ENCODE peak calls at places on chromosomes 7 and 10, in nine cellular contexts. I is transverse colon, O is vagina, F is HCT116, J is uterus, C is stomach, Z is esophagus squamous epithelium, T is heart left ventricle, K is breast epithelium. E is an unnamed sample.

GRCh38 chr10:63133787-63134557 is 844 bp downstream of the NRBF2 start:
- DNase-seq in I (no peak), O (no peak), F (no peak), J (no peak), C (peak), Z (no peak), T (no peak), K (no peak), E (peak)

GRCh38 chr10:5662708-5663579 is 3.5 kb downstream of the ASB13 start:
- DNase-seq in I (no peak), O (peak), F (no peak), J (no peak), C (no peak), Z (no peak), T (peak), K (no peak), E (no peak)

GRCh38 chr10:91931526-91932190 is 8.1 kb downstream of the BTAF1 start:
- DNase-seq in I (no peak), O (no peak), F (no peak), J (no peak), C (no peak), Z (no peak), T (no peak), K (no peak), E (no peak)

GRCh38 chr10:43739171-43739570 is 90.5 kb upstream of the ZNF32 start:
- DNase-seq in I (no peak), O (no peak), F (no peak), J (no peak), C (no peak), Z (no peak), T (no peak), K (no peak), E (no peak)

GRCh38 chr10:5776150-5776880 is 36.9 kb downstream of the GDI2 start:
- DNase-seq in I (no peak), O (no peak), F (no peak), J (no peak), C (no peak), Z (no peak), T (no peak), K (no peak), E (no peak)

GRCh38 chr7:156473476-156474240 is 166.9 kb upstream of the RNF32 start:
- DNase-seq in I (peak), O (no peak), F (peak), J (no peak), C (peak), Z (no peak), T (no peak), K (no peak), E (no peak)

GRCh38 chr7:12222889-12223579 is 11.9 kb downstream of the TMEM106B start:
- DNase-seq in I (no peak), O (no peak), F (no peak), J (no peak), C (no peak), Z (no peak), T (no peak), K (no peak), E (no peak)

GRCh38 chr7:112366886-112367285 is 83.4 kb upstream of the IFRD1 start:
- DNase-seq in I (no peak), O (no peak), F (no peak), J (no peak), C (no peak), Z (no peak), T (no peak), K (no peak), E (no peak)

GRCh38 chr7:6306471-6306870 is 34.0 kb upstream of the CYTH3 start:
- DNase-seq in I (no peak), O (no peak), F (peak), J (no peak), C (no peak), Z (no peak), T (no peak), K (no peak), E (no peak)

GRCh38 chr10:69262249-69262864 is 15.9 kb upstream of the HK1 start:
- DNase-seq in I (no peak), O (no peak), F (no peak), J (no peak), C (no peak), Z (no peak), T (no peak), K (no peak), E (no peak)

GRCh38 chr10:97074256-97075145 is 111.3 kb downstream of the SLIT1 start:
- DNase-seq in I (no peak), O (no peak), F (no peak), J (no peak), C (no peak), Z (no peak), T (no peak), K (no peak), E (no peak)

GRCh38 chr7:50733552-50733951 is 49.1 kb downstream of the GRB10 start:
- DNase-seq in I (no peak), O (no peak), F (no peak), J (no peak), C (peak), Z (no peak), T (no peak), K (no peak), E (no peak)

GRCh38 chr10:818526-819220 is 112.8 kb downstream of the LARP4B start:
- DNase-seq in I (no peak), O (no peak), F (no peak), J (no peak), C (no peak), Z (no peak), T (no peak), K (no peak), E (no peak)

GRCh38 chr10:43461950-43462349 is 25.0 kb downstream of the ZNF487 start:
- DNase-seq in I (no peak), O (no peak), F (peak), J (peak), C (no peak), Z (no peak), T (no peak), K (no peak), E (no peak)

GRCh38 chr7:127535546-127536425 is 49.6 kb downstream of the GCC1 start:
- DNase-seq in I (no peak), O (no peak), F (no peak), J (no peak), C (no peak), Z (no peak), T (no peak), K (no peak), E (no peak)

GRCh38 chr7:151679073-151679708 is 159.5 kb upstream of the RHEB start:
- DNase-seq in I (no peak), O (no peak), F (no peak), J (no peak), C (no peak), Z (no peak), T (no peak), K (no peak), E (no peak)

GRCh38 chr10:91724933-91725332 is 73.3 kb upstream of the TNKS2 start:
- DNase-seq in I (no peak), O (no peak), F (no peak), J (no peak), C (no peak), Z (no peak), T (no peak), K (no peak), E (no peak)

GRCh38 chr7:88919484-88920131 is 124.1 kb upstream of the TEX47 start:
- DNase-seq in I (no peak), O (no peak), F (no peak), J (no peak), C (no peak), Z (no peak), T (no peak), K (no peak), E (no peak)

GRCh38 chr7:74457007-74457406 is 3.3 kb downstream of the GTF2IRD1 start:
- DNase-seq in I (no peak), O (no peak), F (no peak), J (no peak), C (no peak), Z (no peak), T (no peak), K (no peak), E (no peak)

GRCh38 chr7:74454059-74454947 is 597 bp downstream of the GTF2IRD1 start:
- DNase-seq in I (no peak), O (no peak), F (no peak), J (peak), C (no peak), Z (no peak), T (no peak), K (no peak), E (no peak)

GRCh38 chr7:74453321-74454011 is at the start of gene GTF2IRD1:
- DNase-seq in I (peak), O (no peak), F (no peak), J (peak), C (peak), Z (no peak), T (peak), K (peak), E (no peak)

GRCh38 chr7:74455933-74456332 is 2.2 kb downstream of the GTF2IRD1 start:
- DNase-seq in I (no peak), O (no peak), F (no peak), J (no peak), C (no peak), Z (no peak), T (no peak), K (no peak), E (no peak)

DNA sequence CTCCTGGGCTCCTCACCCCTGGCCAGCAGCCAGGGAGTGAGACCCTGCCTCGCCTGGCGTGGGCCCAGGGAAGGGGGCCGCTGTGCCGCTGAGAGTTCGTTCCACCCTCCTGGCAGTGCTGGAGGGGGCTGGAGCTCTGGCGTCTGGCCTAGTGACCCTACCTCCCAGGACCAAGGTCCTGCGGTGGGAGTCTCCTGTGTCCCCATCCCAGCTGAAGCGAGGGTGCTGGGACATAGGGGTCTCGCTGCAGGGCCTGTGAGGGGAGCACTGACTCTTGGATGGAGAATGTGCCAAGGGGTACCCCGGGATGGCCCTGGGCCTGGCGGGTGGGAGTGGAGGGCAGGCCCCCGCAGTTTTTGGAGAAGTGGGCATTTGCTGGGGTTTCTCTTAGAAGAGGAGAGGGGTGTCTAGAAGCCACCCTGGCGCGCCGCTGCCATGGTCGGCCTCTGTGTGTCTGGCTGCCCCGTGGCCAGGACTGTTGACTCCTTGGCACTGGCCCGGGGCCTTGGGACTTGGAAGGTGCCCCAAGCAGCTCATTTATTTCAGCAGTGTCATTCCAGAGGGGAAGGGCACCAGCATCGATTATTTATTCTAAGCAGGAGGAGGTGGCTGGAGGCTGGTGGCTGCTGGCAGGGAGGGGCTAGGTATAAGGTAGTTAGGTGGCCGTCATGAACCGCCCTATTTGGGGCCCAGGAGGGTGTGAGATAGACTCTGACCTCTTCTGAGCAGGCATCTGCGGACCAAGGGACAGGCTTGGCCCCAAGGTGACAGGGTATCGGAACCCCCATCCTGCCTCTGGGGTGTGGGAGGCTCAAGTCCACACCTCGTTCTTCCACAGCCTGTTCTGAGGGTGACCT is 1.5 kb downstream of the GTF2IRD1 start:
- DNase-seq in I (peak), O (no peak), F (no peak), J (no peak), C (peak), Z (no peak), T (peak), K (peak), E (no peak)
- TF ChIP-seq POLR2A in I (peak), O (no peak), F (no peak), J (no peak), C (no peak), Z (no peak), T (peak), K (no peak), E (no peak)

GRCh38 chr7:21425290-21425689 is 2.6 kb upstream of the SP4 start:
- DNase-seq in I (no peak), O (no peak), F (no peak), J (no peak), C (no peak), Z (no peak), T (no peak), K (no peak), E (no peak)

GRCh38 chr7:21426958-21427860 is 674 bp upstream of the SP4 start:
- DNase-seq in I (peak), O (peak), F (peak), J (peak), C (peak), Z (peak), T (peak), K (peak), E (peak)

GRCh38 chr7:21427861-21428641 is at the start of gene SP4:
- DNase-seq in I (peak), O (no peak), F (peak), J (peak), C (peak), Z (peak), T (peak), K (peak), E (peak)

GRCh38 chr7:21428642-21428941 is 709 bp downstream of the SP4 start:
- DNase-seq in I (no peak), O (no peak), F (no peak), J (no peak), C (no peak), Z (no peak), T (no peak), K (no peak), E (no peak)

GRCh38 chr7:21426286-21426957 is 1.5 kb upstream of the SP4 start:
- DNase-seq in I (no peak), O (no peak), F (no peak), J (no peak), C (no peak), Z (no peak), T (peak), K (no peak), E (no peak)
- H3K27ac ChIP-seq in I (peak), O (peak), F (no peak), J (peak), C (peak), Z (peak), T (peak), K (peak), E (peak)

GRCh38 chr7:24767878-24768569 is 10.8 kb upstream of the GSDME start:
- DNase-seq in I (no peak), O (no peak), F (no peak), J (no peak), C (no peak), Z (no peak), T (no peak), K (no peak), E (no peak)
- TF ChIP-seq CTCF in I (no peak), O (no peak), F (no peak), J (no peak), C (no peak), Z (no peak), T (no peak), K (no peak), E (no peak)

GRCh38 chr10:110568055-110568735 is 700 bp downstream of the SMC3 start:
- DNase-seq in I (peak), O (no peak), F (no peak), J (peak), C (peak), Z (no peak), T (no peak), K (peak), E (peak)
- TF ChIP-seq POLR2A in I (no peak), O (no peak), F (no peak), J (no peak), C (no peak), Z (no peak), T (no peak), K (no peak), E (no peak)

E was measured in suprapubic skin.